ENCODE peak calls at places on chromosomes 7 and 10, in five cellular contexts. R, I, J, D and Z are unnamed samples.
A peak's percentile ranks its signal among the peaks of the same experiment; 100 is the strongest.

GRCh38 chr10:8700689-8701088 is 646.2 kb downstream of the GATA3 start:
- DNase-seq in R (no peak), I (no peak), J (no peak), D (no peak), Z (no peak)

GRCh38 chr10:74967850-74968620 is 141.6 kb downstream of the KAT6B start:
- DNase-seq in R (peak; percentile 2), I (no peak), J (peak; percentile 64), D (no peak), Z (no peak)

GRCh38 chr7:22572937-22573336 is 72.9 kb upstream of the STEAP1B start:
- DNase-seq in R (no peak), I (no peak), J (no peak), D (no peak), Z (no peak)

GRCh38 chr10:3803884-3804741 is 19.1 kb upstream of the KLF6 start:
- DNase-seq in R (no peak), I (no peak), J (no peak), D (no peak), Z (no peak)

GRCh38 chr10:101609481-101609880 is 21.4 kb downstream of the DPCD start:
- DNase-seq in R (no peak), I (no peak), J (no peak), D (no peak), Z (no peak)

GRCh38 chr10:124259139-124259825 is 159.4 kb downstream of the OAT start:
- DNase-seq in R (peak; percentile 1), I (no peak), J (no peak), D (no peak), Z (no peak)

GRCh38 chr10:67788028-67788886 is 49.7 kb downstream of the DNAJC12 start:
- DNase-seq in R (no peak), I (peak; percentile 77), J (no peak), D (no peak), Z (peak; percentile 67)

GRCh38 chr7:117019786-117020604 is 66.7 kb downstream of the ST7 start:
- DNase-seq in R (peak; percentile 90), I (no peak), J (peak; percentile 95), D (peak; percentile 54), Z (peak; percentile 17)

GRCh38 chr10:77881636-77882035 is 44.9 kb downstream of the DLG5 start:
- DNase-seq in R (no peak), I (no peak), J (no peak), D (no peak), Z (no peak)